ENCODE peak calls at places on chromosomes 7 and 10, in five cellular contexts. S is cardiac fibroblast, J is HFF-Myc, V is brain microvascular endothelial cell, W is cardiac muscle cell. H is an unnamed sample.

GRCh38 chr7:92485267-92485892 is 7.6 kb upstream of the ERVW-1 start:
- DNase-seq in S (no peak), J (no peak), V (no peak), W (no peak), H (no peak)

GRCh38 chr10:127100983-127101615 is 95.3 kb downstream of the INSYN2A start:
- DNase-seq in S (no peak), J (no peak), V (no peak), W (no peak), H (no peak)

GRCh38 chr10:26665080-26666048 is 32.1 kb upstream of the PDSS1 start:
- DNase-seq in S (no peak), J (no peak), V (no peak), W (no peak), H (no peak)

GRCh38 chr7:71005109-71005508 is 126.8 kb upstream of the GALNT17 start:
- DNase-seq in S (no peak), J (no peak), V (no peak), W (no peak), H (no peak)

GRCh38 chr10:26987851-26988250 is 112.4 kb downstream of the ANKRD26 start:
- DNase-seq in S (no peak), J (no peak), V (no peak), W (no peak), H (no peak)

GRCh38 chr10:132889091-132889490 is 53.3 kb downstream of the CFAP46 start:
- DNase-seq in S (no peak), J (no peak), V (no peak), W (no peak), H (peak)

GRCh38 chr10:71266147-71266917 is 52.7 kb upstream of the SLC29A3 start:
- DNase-seq in S (peak), J (no peak), V (peak), W (no peak), H (peak)

GRCh38 chr10:33129181-33129928 is 171.3 kb upstream of the ITGB1 start:
- DNase-seq in S (peak), J (no peak), V (peak), W (no peak), H (no peak)

GRCh38 chr7:128915841-128916642 is 5.5 kb upstream of the KCP start:
- DNase-seq in S (no peak), J (no peak), V (no peak), W (no peak), H (peak)

GRCh38 chr10:86392723-86393094 is 26.1 kb upstream of the GRID1 start:
- DNase-seq in S (no peak), J (no peak), V (no peak), W (no peak), H (no peak)

GRCh38 chr7:76998263-76998666 is 33.9 kb downstream of the SPDYE17 start:
- DNase-seq in S (no peak), J (no peak), V (no peak), W (no peak), H (no peak)

DNA sequence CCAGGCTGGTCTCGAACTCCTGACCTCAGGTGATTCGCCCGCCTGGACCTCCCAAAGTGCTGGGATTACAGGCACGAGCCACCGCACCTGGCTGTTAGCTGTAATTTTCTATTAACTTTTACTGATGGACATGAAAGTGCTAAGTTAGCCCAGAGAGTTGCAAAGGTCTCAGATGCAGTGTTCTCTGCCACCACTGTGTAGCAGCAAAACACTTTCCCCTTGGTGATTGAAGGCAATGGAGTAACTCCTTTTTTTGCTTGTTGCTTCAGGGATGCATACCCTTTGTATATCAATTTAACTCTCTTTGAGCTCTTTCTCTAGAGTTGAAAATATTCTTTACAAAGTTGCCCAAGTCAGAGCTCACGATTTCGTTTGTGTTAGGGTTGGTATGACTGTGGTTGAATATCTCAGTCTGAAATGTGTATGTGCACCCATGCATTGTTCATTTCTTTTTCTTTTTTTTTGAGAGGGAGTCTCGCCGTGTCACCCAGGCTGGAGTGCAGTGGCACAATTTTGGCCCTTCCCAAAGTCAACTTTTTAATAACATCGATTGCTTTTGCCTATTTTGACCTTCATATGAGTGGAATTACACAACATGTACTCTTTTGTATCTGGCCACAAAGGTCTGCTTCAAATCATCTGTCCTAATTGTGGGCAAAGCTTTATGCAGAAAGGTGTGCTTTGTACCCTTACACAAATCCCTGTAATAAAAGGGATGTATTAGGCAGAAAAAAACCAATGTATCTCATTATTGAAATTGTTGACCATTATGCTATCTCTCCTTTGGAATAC is 52.6 kb downstream of the GTF2I start:
- DNase-seq in S (peak), J (no peak), V (no peak), W (no peak), H (no peak)
- TF ChIP-seq CTCF in S (no peak), J (no peak), V (peak), W (peak), H (peak)

DNA sequence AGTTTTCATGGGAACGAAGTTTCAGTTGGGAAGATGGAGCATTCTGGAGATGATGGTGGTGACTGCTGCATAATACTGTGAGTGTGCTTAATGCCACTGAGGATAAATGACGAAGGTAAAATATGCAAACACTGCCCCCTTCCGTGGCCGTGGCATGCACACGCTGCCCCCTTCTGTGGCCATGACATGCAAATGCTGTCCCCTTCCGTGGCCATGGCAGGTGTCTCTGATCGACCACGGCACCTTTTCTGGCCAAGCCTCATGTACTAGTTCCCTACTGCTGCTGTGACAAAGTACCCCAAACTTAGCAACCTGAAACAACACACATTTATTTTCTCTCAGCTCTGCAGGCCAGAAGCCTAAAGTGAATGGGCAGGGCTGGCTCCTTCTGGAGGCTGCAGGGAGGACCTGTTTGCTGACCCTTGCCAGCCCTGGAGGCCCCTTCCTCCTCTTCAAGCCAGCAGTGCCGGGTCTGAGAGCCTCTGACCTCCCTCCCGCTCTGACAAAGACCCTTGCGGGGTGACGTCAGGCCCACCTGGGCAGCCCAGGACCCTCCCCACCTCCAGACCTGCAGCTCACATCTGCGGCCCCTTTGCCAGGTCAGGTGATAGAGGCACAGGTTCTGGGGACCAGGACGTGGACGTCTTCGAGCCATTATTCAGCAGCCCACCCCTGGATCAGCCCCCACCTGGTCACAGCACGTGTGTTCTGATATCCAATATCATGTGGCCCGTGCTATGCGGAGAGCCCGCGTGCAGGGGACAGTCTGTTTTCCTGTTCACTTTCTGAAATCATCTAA is 82.0 kb downstream of the MICALL2 start:
- DNase-seq in S (no peak), J (no peak), V (no peak), W (no peak), H (no peak)
- TF ChIP-seq CTCF in S (no peak), J (no peak), V (no peak), W (no peak), H (peak)

DNA sequence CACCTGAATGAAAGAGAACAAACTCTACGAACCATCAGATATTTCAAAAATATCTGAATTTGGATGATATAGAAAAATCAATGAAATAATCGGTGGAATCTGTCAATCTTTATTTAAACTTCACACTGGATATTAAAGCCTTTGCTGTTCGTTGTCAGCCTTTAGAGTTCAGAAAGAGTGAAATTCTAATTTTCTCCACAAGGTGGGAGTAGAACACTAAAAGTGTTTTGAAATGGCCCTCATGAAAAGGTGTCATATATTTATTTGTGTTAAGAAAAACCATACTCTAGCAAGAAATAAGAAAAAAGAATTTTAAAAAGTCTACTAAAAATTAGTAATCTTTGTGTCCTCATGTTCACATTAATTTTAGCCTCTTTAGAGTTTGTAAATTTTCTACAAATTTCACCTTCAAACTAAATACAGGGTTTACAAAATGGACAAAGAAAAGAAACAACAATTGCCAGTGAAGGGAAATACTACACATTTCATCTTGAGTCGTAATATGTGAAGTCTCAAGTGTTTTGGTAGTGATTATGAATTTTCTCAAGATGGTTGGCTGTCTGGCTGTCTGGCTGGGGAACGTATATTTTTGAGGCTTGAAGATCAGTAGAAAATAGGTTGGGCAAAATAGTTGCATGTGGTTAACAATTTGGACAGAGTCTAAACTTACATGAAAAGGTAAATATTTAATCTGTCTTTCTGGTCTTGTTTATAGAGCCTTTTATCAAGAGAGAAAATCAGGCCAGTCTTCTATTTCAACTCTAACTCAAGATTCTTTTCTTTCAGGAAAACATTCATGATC is 43.7 kb downstream of the DNAJB9 start:
- DNase-seq in S (peak), J (peak), V (peak), W (peak), H (no peak)
- TF ChIP-seq CTCF in S (peak), J (peak), V (peak), W (peak), H (peak)

DNA sequence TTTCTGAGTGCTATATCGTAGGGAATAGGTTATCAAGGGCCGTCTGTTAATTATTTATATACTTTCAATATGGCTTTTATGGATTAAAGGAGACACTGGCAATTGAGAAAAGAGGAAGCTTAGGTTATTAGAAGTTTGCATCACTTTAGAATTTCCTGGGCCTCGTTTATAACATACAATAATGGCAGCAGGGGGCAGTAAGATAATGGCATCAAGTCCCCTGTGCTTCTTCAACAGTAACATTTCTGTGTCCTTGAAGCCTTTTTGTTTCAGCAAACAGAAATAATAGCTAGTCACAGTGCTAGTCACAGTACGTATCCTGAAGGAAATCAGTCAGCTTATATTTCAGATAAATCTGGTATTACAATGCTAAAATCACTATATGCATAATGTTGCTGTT is 41.9 kb downstream of the SPAM1 start:
- DNase-seq in S (peak), J (no peak), V (no peak), W (peak), H (no peak)
- TF ChIP-seq CTCF in S (no peak), J (no peak), V (peak), W (peak), H (peak)

DNA sequence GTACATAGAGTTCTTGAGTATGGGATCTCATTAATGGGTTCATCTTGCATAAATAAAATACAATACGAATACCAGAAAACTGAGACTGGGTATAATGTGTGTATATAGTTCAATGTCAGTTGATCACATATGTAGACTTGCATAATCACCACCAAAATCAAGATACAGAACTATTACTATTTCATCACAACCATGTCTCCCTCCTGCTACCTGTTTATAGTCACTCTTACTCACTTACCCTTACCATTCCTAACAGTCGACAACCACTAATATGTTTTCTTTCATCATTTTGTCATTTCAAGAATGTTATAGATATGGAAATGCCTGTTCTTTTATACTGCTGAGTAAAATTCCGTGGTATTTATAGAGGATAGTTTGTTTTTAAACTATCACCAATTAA is 416.1 kb upstream of the CNTNAP2 start:
- DNase-seq in S (no peak), J (no peak), V (no peak), W (no peak), H (no peak)
- TF ChIP-seq CTCF in S (no peak), J (no peak), V (no peak), W (no peak), H (no peak)

GRCh38 chr10:93746844-93747284 is 10.9 kb upstream of the LGI1 start:
- DNase-seq in S (peak), J (peak), V (peak), W (no peak), H (no peak)
- TF ChIP-seq CTCF in S (peak), J (peak), V (peak), W (no peak), H (peak)

DNA sequence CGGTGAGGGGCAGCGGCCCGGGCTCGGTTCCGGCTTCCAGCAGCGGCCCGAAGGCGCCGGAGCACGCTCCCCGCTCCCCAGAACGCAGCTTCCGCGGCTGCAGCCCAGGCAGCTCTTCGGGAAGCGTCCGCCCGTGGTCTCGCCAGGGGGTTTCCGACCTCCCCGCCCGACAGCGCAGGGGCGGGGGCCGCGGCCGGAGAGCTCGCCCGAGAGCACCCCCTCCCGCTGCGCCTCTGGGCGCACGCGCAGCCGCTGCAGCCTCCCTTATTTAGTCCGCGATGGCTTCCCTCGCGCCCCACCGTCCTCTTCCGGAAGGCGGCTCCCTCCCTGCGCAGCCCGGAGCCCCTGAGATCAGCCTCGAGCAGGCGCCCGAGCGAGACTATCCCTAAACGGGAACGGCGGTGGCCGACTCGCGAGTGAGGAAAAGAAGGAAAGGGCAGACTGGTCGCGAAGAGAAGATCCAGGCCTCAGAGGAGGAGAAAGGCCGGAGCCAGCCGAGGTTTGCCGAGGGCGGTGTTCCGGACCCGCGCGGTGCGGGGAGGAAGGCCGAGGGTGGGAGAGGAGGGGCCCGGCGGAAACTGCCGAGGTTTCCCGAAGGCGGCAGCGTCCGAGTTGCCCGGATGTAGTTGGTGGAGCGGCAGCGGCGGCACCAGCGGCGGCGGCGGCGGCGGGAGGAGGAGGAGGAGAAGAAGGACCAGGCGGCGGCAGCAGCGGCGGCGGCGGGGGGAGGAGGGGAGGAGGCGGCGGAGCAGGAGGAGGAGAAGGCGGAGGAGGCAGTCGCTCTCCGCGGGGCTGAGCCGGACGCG is at the start of gene WAC:
- DNase-seq in S (peak), J (peak), V (peak), W (peak), H (peak)
- TF ChIP-seq CTCF in S (no peak), J (no peak), V (peak), W (no peak), H (peak)

GRCh38 chr7:116871061-116871700 is 8.8 kb downstream of the CAPZA2 start:
- DNase-seq in S (no peak), J (no peak), V (no peak), W (no peak), H (no peak)

GRCh38 chr7:116873619-116874018 is 11.2 kb downstream of the CAPZA2 start:
- DNase-seq in S (no peak), J (no peak), V (no peak), W (no peak), H (no peak)

GRCh38 chr7:116877443-116878217 is 15.2 kb downstream of the CAPZA2 start:
- DNase-seq in S (no peak), J (no peak), V (no peak), W (peak), H (no peak)

GRCh38 chr7:116872026-116872425 is 9.6 kb downstream of the CAPZA2 start:
- DNase-seq in S (peak), J (no peak), V (no peak), W (no peak), H (no peak)

DNA sequence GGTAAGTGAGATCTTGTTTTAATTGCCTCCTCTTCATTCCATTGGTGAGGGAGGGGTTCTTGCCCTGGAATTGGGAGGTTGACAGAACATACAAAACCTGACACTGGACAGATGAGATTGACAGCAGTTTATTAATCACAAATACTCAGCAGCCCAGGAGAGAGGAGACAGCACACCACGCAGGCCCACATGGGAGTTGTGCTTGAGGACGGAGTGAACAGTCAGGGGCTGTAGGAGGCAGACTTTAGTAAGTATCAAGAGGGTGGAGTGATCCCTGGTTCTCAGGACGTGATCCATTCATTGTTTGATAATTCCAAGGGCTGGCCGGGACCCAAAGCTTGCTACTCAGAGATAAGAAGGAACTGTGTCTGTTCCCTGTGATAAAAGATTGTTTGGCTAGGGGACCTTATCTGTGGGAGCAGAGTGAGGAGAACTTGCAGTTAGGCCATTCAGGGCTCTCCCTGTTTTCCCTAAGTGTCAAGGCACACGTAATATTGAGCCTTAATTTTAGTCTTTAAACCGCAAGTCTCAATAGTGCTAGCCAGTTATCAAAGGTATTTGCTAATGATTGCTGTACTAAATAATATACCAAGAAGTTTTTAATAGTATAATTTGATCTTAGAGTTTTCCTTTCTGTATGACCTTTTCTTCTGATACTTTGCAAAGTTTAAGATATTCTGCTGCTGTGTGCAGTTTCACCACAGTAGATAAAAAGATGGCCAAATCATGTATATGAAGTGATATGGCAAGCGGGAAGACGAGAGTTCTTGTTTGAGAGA is 14.5 kb downstream of the CAPZA2 start:
- DNase-seq in S (peak), J (no peak), V (peak), W (peak), H (no peak)
- TF ChIP-seq CTCF in S (no peak), J (no peak), V (no peak), W (peak), H (no peak)

H was measured in chondrocyte.